ENCODE peak calls at places on chromosomes 4 and X, in five cellular contexts. D is psoas muscle, G is AG09309, Z is AG04449, S is astrocyte of the spinal cord. F is an unnamed sample.

GRCh38 chrX:66731398-66731797 is 92.5 kb upstream of the EDA2R start:
- DNase-seq in D (no peak), G (peak; percentile 25), Z (no peak), S (peak; percentile 24), F (no peak)

GRCh38 chr4:29002151-29002550 is 1718.0 kb upstream of the PCDH7 start:
- DNase-seq in D (no peak), G (no peak), Z (no peak), S (no peak), F (no peak)

GRCh38 chrX:110477593-110478228 is 119.1 kb downstream of the RTL9 start:
- DNase-seq in D (no peak), G (no peak), Z (no peak), S (no peak), F (no peak)

GRCh38 chr4:186701273-186701672 is 22.4 kb downstream of the FAT1 start:
- DNase-seq in D (peak; percentile 25), G (no peak), Z (no peak), S (peak; percentile 77), F (no peak)

GRCh38 chr4:165493359-165493758 is 114.6 kb downstream of the CPE start:
- DNase-seq in D (peak; percentile 65), G (peak; percentile 14), Z (no peak), S (peak; percentile 67), F (peak; percentile 74)

GRCh38 chr4:154577324-154577723 is 13.2 kb downstream of the FGA start:
- DNase-seq in D (no peak), G (no peak), Z (no peak), S (no peak), F (no peak)

GRCh38 chr4:26458104-26458503 is 32.2 kb downstream of the CCKAR start:
- DNase-seq in D (no peak), G (peak; percentile 17), Z (peak; percentile 72), S (peak; percentile 84), F (no peak)

GRCh38 chr4:183636923-183637322 is 22.1 kb downstream of the RWDD4 start:
- DNase-seq in D (no peak), G (no peak), Z (no peak), S (peak; percentile 55), F (no peak)

GRCh38 chrX:55135171-55135570 is 46.4 kb downstream of the PAGE2 start:
- DNase-seq in D (peak; percentile 19), G (no peak), Z (no peak), S (peak; percentile 35), F (peak; percentile 56)

GRCh38 chrX:72306851-72307645 is 1.3 kb upstream of the CITED1 start:
- DNase-seq in D (peak; percentile 61), G (no peak), Z (peak; percentile 3), S (peak; percentile 73), F (peak; percentile 61)

GRCh38 chr4:124768596-124768995 is 56.1 kb upstream of the ANKRD50 start:
- DNase-seq in D (no peak), G (no peak), Z (no peak), S (no peak), F (no peak)

GRCh38 chr4:182642831-182643230 is 274.4 kb downstream of the DCTD start:
- DNase-seq in D (no peak), G (no peak), Z (no peak), S (peak; percentile 54), F (no peak)

GRCh38 chr4:104451573-104451972 is 43.1 kb downstream of the CXXC4 start:
- DNase-seq in D (no peak), G (no peak), Z (no peak), S (peak; percentile 34), F (no peak)

GRCh38 chr4:3291969-3292570 is 751 bp upstream of the RGS12 start:
- DNase-seq in D (peak; percentile 74), G (no peak), Z (no peak), S (peak; percentile 18), F (peak; percentile 81)

GRCh38 chr4:54384563-54384962 is 155.5 kb downstream of the PDGFRA start:
- DNase-seq in D (no peak), G (peak; percentile 14), Z (no peak), S (peak; percentile 50), F (no peak)

GRCh38 chr4:43837171-43837570 is 611.4 kb downstream of the KCTD8 start:
- DNase-seq in D (no peak), G (no peak), Z (no peak), S (no peak), F (no peak)

GRCh38 chrX:100685284-100685996 is 41.4 kb downstream of the SRPX2 start:
- DNase-seq in D (no peak), G (peak; percentile 47), Z (peak; percentile 19), S (peak; percentile 78), F (peak; percentile 25)

GRCh38 chr4:142663828-142664227 is 182.3 kb downstream of the INPP4B start:
- DNase-seq in D (no peak), G (no peak), Z (peak; percentile 16), S (no peak), F (no peak)

GRCh38 chrX:104432321-104432720 is 133.7 kb upstream of the IL1RAPL2 start:
- DNase-seq in D (no peak), G (no peak), Z (no peak), S (no peak), F (no peak)

GRCh38 chrX:119266364-119266995 is 30.4 kb downstream of the PGRMC1 start:
- DNase-seq in D (no peak), G (no peak), Z (no peak), S (peak; percentile 8), F (no peak)

GRCh38 chrX:12007881-12008280 is 130.4 kb upstream of the FRMPD4 start:
- DNase-seq in D (no peak), G (peak; percentile 40), Z (no peak), S (peak; percentile 79), F (no peak)

GRCh38 chr4:48620861-48621260 is 130.8 kb downstream of the ZAR1 start:
- DNase-seq in D (no peak), G (no peak), Z (no peak), S (no peak), F (no peak)

GRCh38 chr4:46370531-46370930 is 19.4 kb downstream of the GABRA2 start:
- DNase-seq in D (no peak), G (no peak), Z (no peak), S (no peak), F (no peak)

GRCh38 chr4:123631699-123632098 is 235.1 kb downstream of the SPRY1 start:
- DNase-seq in D (no peak), G (no peak), Z (no peak), S (no peak), F (no peak)

GRCh38 chrX:41759817-41760216 is 35.8 kb downstream of the GPR82 start:
- DNase-seq in D (no peak), G (no peak), Z (no peak), S (peak; percentile 32), F (no peak)

GRCh38 chr4:175702703-175703102 is 109.4 kb downstream of the GPM6A start:
- DNase-seq in D (no peak), G (no peak), Z (no peak), S (no peak), F (no peak)

GRCh38 chr4:46844325-46844917 is 64.6 kb downstream of the COX7B2 start:
- DNase-seq in D (no peak), G (peak; percentile 4), Z (peak; percentile 7), S (peak; percentile 68), F (peak; percentile 47)

GRCh38 chrX:8345473-8345872 is 119.2 kb upstream of the VCX3B start:
- DNase-seq in D (no peak), G (no peak), Z (no peak), S (peak; percentile 8), F (no peak)

GRCh38 chrX:23803931-23804381 is 21.0 kb downstream of the SAT1 start:
- DNase-seq in D (peak; percentile 17), G (no peak), Z (no peak), S (peak; percentile 71), F (peak; percentile 51)

GRCh38 chrX:15985937-15986336 is 131.3 kb upstream of the AP1S2 start:
- DNase-seq in D (no peak), G (no peak), Z (no peak), S (no peak), F (no peak)

GRCh38 chr4:37715889-37716402 is 29.8 kb upstream of the RELL1 start:
- DNase-seq in D (no peak), G (no peak), Z (no peak), S (peak; percentile 57), F (no peak)
- TF ChIP-seq CTCF in D (peak; percentile 14), G (no peak), Z (no peak), S (no peak), F (no peak)

DNA sequence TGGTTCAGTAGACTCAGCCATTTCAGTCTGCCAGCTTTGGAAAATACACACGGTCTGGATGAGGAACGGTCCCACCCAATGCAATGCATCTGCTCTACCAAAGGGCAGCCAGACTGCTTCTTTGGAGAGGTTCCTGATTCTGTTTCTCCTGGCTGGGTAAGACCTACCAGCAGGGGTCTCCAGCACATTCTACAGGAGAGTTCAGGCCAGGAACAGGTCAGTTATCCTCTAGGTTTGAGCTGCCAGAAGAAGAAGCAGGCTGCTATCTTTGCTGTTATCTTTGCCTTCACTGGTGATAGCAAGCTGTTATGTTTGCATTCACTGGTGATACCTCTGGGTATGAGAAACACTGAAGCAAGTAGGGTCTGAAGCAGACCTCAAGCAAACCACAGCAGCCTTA is 45.5 kb upstream of the PBDC1 start:
- DNase-seq in D (no peak), G (no peak), Z (no peak), S (no peak), F (no peak)
- TF ChIP-seq CTCF in D (no peak), G (no peak), Z (no peak), S (no peak), F (peak; percentile 35)

GRCh38 chrX:19888419-19888879 is 1.0 kb upstream of the SH3KBP1 start:
- DNase-seq in D (no peak), G (peak; percentile 38), Z (no peak), S (peak; percentile 79), F (no peak)

GRCh38 chrX:19886375-19886774 is 1.0 kb downstream of the SH3KBP1 start:
- DNase-seq in D (no peak), G (no peak), Z (no peak), S (no peak), F (no peak)

GRCh38 chrX:19886888-19887531 is 390 bp downstream of the SH3KBP1 start:
- DNase-seq in D (peak; percentile 27), G (no peak), Z (no peak), S (no peak), F (peak; percentile 57)

GRCh38 chrX:19893722-19894121 is 6.3 kb upstream of the SH3KBP1 start:
- DNase-seq in D (no peak), G (no peak), Z (peak; percentile 28), S (peak; percentile 61), F (no peak)

GRCh38 chrX:19889582-19890342 is 2.4 kb upstream of the SH3KBP1 start:
- DNase-seq in D (no peak), G (no peak), Z (no peak), S (peak; percentile 64), F (no peak)
- TF ChIP-seq CTCF in D (no peak), G (peak; percentile 12), Z (no peak), S (no peak), F (no peak)

GRCh38 chr4:20351360-20352171 is 99.9 kb downstream of the SLIT2 start:
- DNase-seq in D (no peak), G (no peak), Z (no peak), S (no peak), F (no peak)

GRCh38 chr4:20356565-20356964 is 104.9 kb downstream of the SLIT2 start:
- DNase-seq in D (no peak), G (no peak), Z (no peak), S (peak; percentile 59), F (no peak)

GRCh38 chr4:20352172-20352431 is 100.4 kb downstream of the SLIT2 start:
- DNase-seq in D (no peak), G (no peak), Z (no peak), S (no peak), F (no peak)

GRCh38 chr4:20354120-20354519 is 102.4 kb downstream of the SLIT2 start:
- DNase-seq in D (no peak), G (no peak), Z (no peak), S (peak; percentile 50), F (no peak)

GRCh38 chr4:20353646-20354045 is 101.9 kb downstream of the SLIT2 start:
- DNase-seq in D (no peak), G (no peak), Z (no peak), S (no peak), F (no peak)
- TF ChIP-seq CTCF in D (no peak), G (no peak), Z (no peak), S (no peak), F (no peak)

GRCh38 chr4:32117696-32118095 is 1397.5 kb downstream of the PCDH7 start:
- DNase-seq in D (no peak), G (no peak), Z (no peak), S (no peak), F (no peak)
- TF ChIP-seq CTCF in D (no peak), G (no peak), Z (no peak), S (peak; percentile 8), F (no peak)